ENCODE peak calls at places on chromosomes 7 and 10, in ten cellular contexts. L, E, D, P, R, J, W, G, C and Y are unnamed samples.

GRCh38 chr7:421056-421991 is 98.3 kb downstream of the PDGFA start:
- DNase-seq in E (no peak), L (no peak), D (no peak), W (no peak), P (no peak), R (no peak), J (no peak), C (no peak), G (no peak), Y (no peak)

GRCh38 chr10:3622427-3622826 is 162.6 kb downstream of the KLF6 start:
- DNase-seq in C (no peak), D (no peak), P (no peak), L (no peak), G (no peak), E (no peak), R (no peak), J (no peak), W (no peak), Y (no peak)

GRCh38 chr10:77940627-77941026 is 14.1 kb upstream of the DLG5 start:
- DNase-seq in P (no peak), W (no peak), G (no peak), C (no peak), R (no peak), D (no peak), J (no peak), E (no peak), L (no peak), Y (no peak)

GRCh38 chr7:28410628-28411578 is 1.4 kb upstream of the CREB5 start:
- DNase-seq in J (no peak), L (peak; percentile 54), C (peak; percentile 90), G (peak; percentile 44), P (no peak), E (peak; percentile 48), W (peak; percentile 55), R (peak; percentile 37), D (peak; percentile 83), Y (peak; percentile 80)

GRCh38 chr7:36506820-36507219 is 117.2 kb downstream of the ANLN start:
- DNase-seq in P (peak; percentile 30), J (no peak), D (peak; percentile 41), W (no peak), R (peak; percentile 65), L (no peak), G (no peak), E (no peak), C (peak; percentile 28), Y (no peak)

GRCh38 chr7:102843850-102844249 is 69.0 kb upstream of the LRRC17 start:
- DNase-seq in C (no peak), G (no peak), E (peak; percentile 72), R (no peak), L (no peak), D (no peak), J (no peak), W (peak; percentile 25), P (no peak), Y (no peak)

GRCh38 chr10:124990671-124991625 is 49.0 kb downstream of the ZRANB1 start:
- DNase-seq in P (no peak), E (no peak), W (no peak), C (no peak), R (no peak), D (no peak), L (no peak), G (no peak), J (no peak), Y (no peak)

GRCh38 chr7:2195403-2196246 is 37.1 kb downstream of the MAD1L1 start:
- DNase-seq in W (no peak), D (no peak), R (no peak), E (no peak), G (no peak), C (no peak), P (no peak), J (no peak), L (no peak), Y (no peak)

GRCh38 chr10:91424016-91424415 is 13.9 kb downstream of the HECTD2 start:
- DNase-seq in G (no peak), D (no peak), R (peak; percentile 14), P (no peak), J (no peak), E (no peak), W (no peak), C (peak; percentile 49), L (no peak), Y (no peak)

GRCh38 chr7:64686493-64687184 is 20.7 kb downstream of the ZNF107 start:
- DNase-seq in R (peak; percentile 30), L (no peak), C (no peak), E (peak; percentile 10), G (no peak), D (no peak), W (no peak), P (no peak), J (no peak), Y (no peak)

GRCh38 chr10:125159932-125160855 is at the start of gene CTBP2:
- DNase-seq in D (peak; percentile 79), R (peak; percentile 42), W (peak; percentile 65), E (no peak), J (no peak), L (peak; percentile 49), G (peak; percentile 64), P (no peak), C (no peak), Y (peak; percentile 69)

GRCh38 chr10:88974012-88974411 is 16.6 kb upstream of the FAS start:
- DNase-seq in D (no peak), J (no peak), E (no peak), R (no peak), W (no peak), G (no peak), P (no peak), L (no peak), C (peak; percentile 47), Y (no peak)

GRCh38 chr7:141456298-141456697 is 94.9 kb upstream of the AGK start:
- DNase-seq in P (no peak), E (no peak), W (no peak), G (no peak), L (no peak), J (no peak), R (no peak), D (no peak), C (no peak), Y (no peak)

GRCh38 chr10:103569877-103570276 is 76.4 kb downstream of the NEURL1 start:
- DNase-seq in P (no peak), D (no peak), G (no peak), L (no peak), E (no peak), R (no peak), W (no peak), J (no peak), C (no peak), Y (no peak)

GRCh38 chr7:94062372-94062771 is 58.2 kb upstream of the BET1 start:
- DNase-seq in R (no peak), J (no peak), E (no peak), L (no peak), C (peak; percentile 47), P (no peak), D (no peak), G (no peak), W (no peak), Y (no peak)

GRCh38 chr10:13162013-13162364 is 631 bp downstream of the MCM10 start:
- DNase-seq in G (no peak), W (peak; percentile 35), L (peak; percentile 5), C (no peak), P (no peak), E (no peak), D (no peak), J (no peak), R (no peak), Y (peak; percentile 22)

GRCh38 chr10:115657161-115657850 is 564.1 kb downstream of the ATRNL1 start:
- DNase-seq in E (no peak), J (no peak), L (no peak), W (no peak), P (no peak), R (no peak), D (no peak), G (no peak), C (no peak), Y (no peak)

DNA sequence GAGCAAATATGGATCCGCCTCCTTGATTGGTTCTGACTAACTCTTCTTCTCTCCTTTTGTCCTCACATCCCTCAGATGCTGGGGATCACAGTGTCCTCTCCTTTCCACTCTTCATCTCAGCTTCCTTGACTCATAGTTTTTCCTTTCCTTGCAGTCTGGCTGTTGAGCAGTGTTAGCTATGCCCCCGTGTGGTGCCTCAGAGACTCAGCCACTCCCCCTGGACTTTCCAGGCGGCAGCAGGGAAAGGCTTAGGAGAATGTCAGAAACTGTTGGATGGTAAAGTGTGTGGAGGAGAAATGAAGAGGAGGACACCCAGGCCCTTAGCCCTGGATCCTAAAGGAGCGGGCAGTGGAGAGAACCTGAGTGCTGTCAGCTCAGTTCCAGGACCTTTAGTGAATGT is 267.5 kb downstream of the CELF2 start:
- DNase-seq in E (no peak), G (no peak), J (no peak), C (no peak), P (no peak), W (no peak), D (no peak), R (no peak), L (no peak), Y (no peak)
- TF ChIP-seq CTCF in E (no peak), G (no peak), J (peak; percentile 12), C (no peak), P (peak; percentile 19), W (no peak), D (no peak), R (no peak), L (no peak), Y (no peak)

GRCh38 chr10:51897560-51897959 is 198.2 kb upstream of the CSTF2T start:
- DNase-seq in G (no peak), E (no peak), L (no peak), R (no peak), W (no peak), J (no peak), P (no peak), C (no peak), D (no peak), Y (no peak)
- TF ChIP-seq CTCF in G (no peak), E (no peak), L (no peak), R (no peak), W (no peak), J (no peak), P (no peak), C (no peak), D (no peak), Y (no peak)

GRCh38 chr7:31651800-31652326 is 35.2 kb upstream of the PPP1R17 start:
- DNase-seq in L (no peak), R (no peak), D (no peak), G (no peak), E (no peak), C (no peak), P (no peak), J (no peak), W (no peak), Y (no peak)
- TF ChIP-seq CTCF in L (no peak), R (no peak), D (no peak), G (no peak), E (no peak), C (no peak), P (no peak), J (no peak), W (no peak), Y (no peak)

GRCh38 chr10:86400705-86401587 is 34.4 kb upstream of the GRID1 start:
- DNase-seq in C (no peak), D (no peak), R (peak; percentile 34), P (no peak), L (peak; percentile 47), G (peak; percentile 52), J (no peak), E (peak; percentile 70), W (peak; percentile 73), Y (peak; percentile 50)
- TF ChIP-seq CTCF in C (peak; percentile 15), D (no peak), R (no peak), P (no peak), L (no peak), G (no peak), J (no peak), E (no peak), W (no peak), Y (no peak)

GRCh38 chr10:132793871-132794849 is 8.2 kb upstream of the NKX6-2 start:
- DNase-seq in J (no peak), C (no peak), P (no peak), L (no peak), R (no peak), G (no peak), E (no peak), D (no peak), W (no peak), Y (peak; percentile 61)
- TF ChIP-seq CTCF in J (no peak), C (peak; percentile 2), P (no peak), L (no peak), R (peak; percentile 39), G (no peak), E (no peak), D (no peak), W (no peak), Y (no peak)